ENCODE peak calls at places on chromosomes 7 and 10, in eight cellular contexts. L, I, X, G, P, D, M and R are unnamed samples.

GRCh38 chr10:132765435-132765834 is 20.5 kb downstream of the NKX6-2 start:
- DNase-seq in D (no peak), X (no peak), P (no peak), M (no peak), L (no peak), I (no peak), G (no peak), R (no peak)

GRCh38 chr10:62166331-62167154 is 102.1 kb downstream of the RTKN2 start:
- DNase-seq in M (peak), P (peak), X (no peak), L (peak), I (peak), D (peak), G (no peak), R (peak)

GRCh38 chr7:106775552-106775936 is 89.5 kb upstream of the PIK3CG start:
- DNase-seq in I (no peak), M (no peak), G (no peak), P (no peak), D (peak), X (no peak), L (peak), R (no peak)

GRCh38 chr7:77855371-77856083 is 57.0 kb downstream of the PHTF2 start:
- DNase-seq in D (peak), L (peak), X (peak), I (no peak), P (no peak), G (no peak), M (no peak), R (no peak)

GRCh38 chr10:28302012-28302667 is 724 bp downstream of the MPP7 start:
- DNase-seq in I (peak), D (peak), P (no peak), G (no peak), L (peak), M (peak), X (no peak), R (peak)

GRCh38 chr10:59913547-59914237 is 7.3 kb upstream of the CCDC6 start:
- DNase-seq in D (no peak), X (no peak), L (no peak), M (no peak), I (no peak), G (no peak), P (no peak), R (no peak)

GRCh38 chr10:32156031-32156495 is 99.8 kb upstream of the KIF5B start:
- DNase-seq in L (no peak), M (no peak), P (no peak), I (no peak), G (no peak), D (no peak), X (no peak), R (no peak)

GRCh38 chr10:30591249-30591670 is 38.3 kb downstream of the LYZL2 start:
- DNase-seq in I (no peak), G (no peak), P (peak), M (no peak), L (peak), D (peak), X (no peak), R (peak)

GRCh38 chr10:36640626-36641025 is 484.8 kb upstream of the ANKRD30A start:
- DNase-seq in I (no peak), D (no peak), X (no peak), G (no peak), P (no peak), L (peak), M (no peak), R (no peak)

GRCh38 chr10:123636598-123637325 is 29.4 kb upstream of the GPR26 start:
- DNase-seq in X (no peak), G (no peak), I (no peak), P (no peak), M (no peak), D (no peak), L (peak), R (no peak)

GRCh38 chr7:136687693-136688322 is 180.6 kb upstream of the CHRM2 start:
- DNase-seq in M (no peak), I (no peak), X (no peak), L (peak), P (peak), D (peak), G (no peak), R (peak)

GRCh38 chr7:35848728-35849127 is 47.9 kb downstream of the SEPTIN7 start:
- DNase-seq in D (no peak), M (no peak), G (no peak), L (no peak), I (no peak), X (no peak), P (no peak), R (no peak)

GRCh38 chr10:55305281-55305680 is 504.2 kb upstream of the PCDH15 start:
- DNase-seq in P (no peak), L (no peak), X (no peak), D (no peak), G (no peak), I (no peak), M (no peak), R (no peak)

GRCh38 chr7:46695045-46695708 is 774.1 kb upstream of the IGFBP3 start:
- DNase-seq in D (peak), M (no peak), P (no peak), X (no peak), I (no peak), L (peak), G (no peak), R (no peak)

GRCh38 chr10:109982123-109982522 is 25.7 kb upstream of the ADD3 start:
- DNase-seq in D (peak), L (peak), G (no peak), X (no peak), I (no peak), P (no peak), M (no peak), R (no peak)

GRCh38 chr10:131114846-131115245 is 196.7 kb downstream of the TCERG1L start:
- DNase-seq in D (no peak), M (no peak), P (no peak), G (no peak), L (no peak), X (no peak), I (no peak), R (no peak)

GRCh38 chr10:70480254-70480861 is 1.8 kb downstream of the PALD1 start:
- DNase-seq in L (no peak), M (no peak), I (no peak), P (peak), G (no peak), D (no peak), X (peak), R (no peak)

GRCh38 chr10:70477661-70478162 is 855 bp upstream of the PALD1 start:
- DNase-seq in D (no peak), M (no peak), X (peak), P (peak), L (peak), G (no peak), I (no peak), R (no peak)

GRCh38 chr10:70478191-70479160 is at the start of gene PALD1:
- DNase-seq in G (peak), M (peak), D (peak), X (peak), P (peak), L (peak), I (peak), R (peak)

GRCh38 chr10:70479626-70480253 is 1.2 kb downstream of the PALD1 start:
- DNase-seq in I (no peak), L (no peak), X (peak), P (no peak), M (no peak), G (no peak), D (no peak), R (no peak)

DNA sequence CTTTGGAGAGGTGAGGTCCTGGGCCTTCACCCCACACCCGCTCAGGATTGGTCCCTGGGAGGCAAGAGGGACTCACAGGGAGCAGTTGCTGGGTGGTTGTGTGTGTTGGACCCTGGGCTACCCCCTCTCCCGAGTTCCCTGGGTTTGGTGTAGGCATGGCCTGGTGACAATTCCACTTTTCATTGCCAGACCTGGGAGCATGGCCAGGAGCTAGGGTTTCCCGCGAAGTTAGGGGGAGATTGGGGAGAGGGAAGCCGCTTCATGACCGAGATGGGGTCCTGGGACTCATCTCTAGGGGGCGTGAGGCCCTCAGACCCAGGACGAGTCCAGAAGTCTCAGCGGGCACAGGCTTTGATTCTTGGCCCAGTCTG is 579 bp downstream of the PALD1 start:
- DNase-seq in L (no peak), X (no peak), M (no peak), I (no peak), D (no peak), G (no peak), P (peak), R (no peak)
- H3K4me3 ChIP-seq in L (peak), X (peak), M (peak), I (peak), D (peak), G (peak), P (peak), R (peak)

GRCh38 chr10:83541096-83541495 is 598.2 kb upstream of the GHITM start:
- DNase-seq in M (no peak), L (no peak), P (no peak), D (no peak), G (no peak), I (no peak), X (no peak), R (no peak)
- H3K4me3 ChIP-seq in M (no peak), L (no peak), P (no peak), D (no peak), G (no peak), I (no peak), X (no peak), R (no peak)

DNA sequence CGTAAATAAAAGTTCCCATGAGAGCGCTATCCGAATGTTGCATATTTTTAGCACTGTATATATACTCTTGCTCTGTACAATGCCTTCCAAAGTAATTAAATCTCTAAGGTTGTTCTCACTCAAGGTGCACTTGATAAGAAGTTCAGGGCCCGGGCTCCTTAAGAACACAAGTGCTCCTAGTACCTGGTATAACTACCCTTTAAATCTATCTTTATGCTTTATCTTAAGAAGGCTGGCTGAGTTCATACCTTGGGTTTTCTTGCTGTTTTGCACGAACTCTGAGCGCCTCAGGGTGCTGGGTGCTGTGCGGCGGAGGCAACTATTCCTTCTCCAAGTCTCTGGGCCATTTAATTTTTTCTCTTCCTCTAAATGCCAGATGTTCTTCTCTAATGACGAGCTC is 80.4 kb downstream of the DNMBP start:
- DNase-seq in P (no peak), M (no peak), L (no peak), G (no peak), I (no peak), D (no peak), X (no peak), R (no peak)
- H3K4me3 ChIP-seq in P (no peak), M (no peak), L (no peak), G (peak), I (no peak), D (no peak), X (no peak), R (no peak)

DNA sequence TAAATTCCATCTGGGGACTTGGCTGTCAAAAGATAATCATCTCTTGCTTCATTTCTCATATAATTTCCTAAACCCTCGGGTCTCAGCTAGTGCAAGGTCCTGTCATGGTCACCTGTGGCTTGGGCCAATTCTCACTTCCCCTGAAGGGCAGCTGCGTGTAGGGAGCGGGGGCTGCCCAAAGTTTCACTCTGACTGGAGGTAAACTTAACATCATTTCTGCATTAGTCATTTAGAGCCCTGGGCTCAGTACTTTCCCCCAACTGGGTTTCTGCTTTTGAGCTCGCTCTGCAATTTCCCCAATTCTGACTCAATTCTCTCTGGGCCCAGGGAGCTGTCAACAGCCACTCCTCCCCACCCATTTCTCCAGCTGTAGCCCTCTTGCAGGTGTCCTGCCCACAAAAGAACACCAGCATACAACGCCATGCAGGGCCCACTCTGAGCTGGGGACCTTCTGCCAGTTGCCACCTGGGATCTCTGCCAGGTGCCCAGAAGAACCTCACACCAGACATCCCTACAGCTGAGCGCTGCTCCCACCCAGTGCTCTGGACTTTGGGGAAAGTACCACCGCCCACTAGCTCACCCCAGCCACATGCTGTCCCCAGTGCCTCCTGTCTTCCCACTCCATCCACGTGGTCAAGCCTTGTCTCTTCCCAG is 37.9 kb downstream of the VOPP1 start:
- DNase-seq in X (peak), I (peak), G (no peak), M (peak), D (peak), L (peak), P (peak), R (peak)
- H3K4me3 ChIP-seq in X (no peak), I (no peak), G (no peak), M (no peak), D (no peak), L (no peak), P (no peak), R (no peak)

GRCh38 chr7:19397917-19398316 is 252.7 kb upstream of the FERD3L start:
- DNase-seq in D (peak), P (no peak), I (no peak), L (no peak), M (no peak), X (no peak), G (no peak), R (no peak)
- H3K4me3 ChIP-seq in D (no peak), P (no peak), I (no peak), L (no peak), M (no peak), X (no peak), G (no peak), R (no peak)

DNA sequence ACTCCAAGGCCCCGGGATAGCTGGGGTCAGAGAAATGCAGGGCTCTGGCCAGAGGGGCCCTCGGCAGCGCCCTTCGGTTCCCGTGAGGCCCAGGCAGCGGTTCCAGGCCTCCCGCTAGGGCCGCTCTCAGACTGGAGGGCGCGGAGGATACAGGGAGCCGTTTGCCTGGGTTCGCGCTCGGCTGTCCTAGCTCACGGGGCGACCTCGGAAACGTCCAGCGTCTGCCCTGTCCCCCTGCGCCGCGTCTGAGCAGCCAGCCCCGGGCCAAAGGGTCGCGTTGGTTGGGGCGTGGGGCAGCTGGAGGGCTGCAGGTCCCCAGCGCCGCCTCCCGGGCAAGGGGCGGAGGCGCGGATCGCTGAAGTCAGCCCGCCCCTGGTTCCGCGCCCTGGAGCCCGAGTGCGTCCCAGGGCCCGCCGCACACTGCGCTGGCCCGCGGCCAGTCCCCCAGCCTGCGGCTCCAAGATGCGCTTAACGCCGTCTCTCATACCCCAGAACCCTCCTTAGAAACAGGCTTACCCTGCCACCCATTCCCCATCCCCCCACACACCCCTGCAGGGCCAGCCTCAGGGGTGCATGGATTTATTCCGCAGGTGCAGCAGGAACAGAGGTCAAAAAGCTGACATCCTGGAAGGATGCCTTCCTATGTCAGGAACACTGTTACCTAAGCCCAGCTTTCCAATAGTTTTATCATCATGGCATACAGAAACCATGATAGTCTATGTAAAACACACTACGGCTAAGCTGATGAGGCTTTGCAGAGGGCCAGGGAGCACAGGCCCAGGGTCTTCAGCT is 22.1 kb upstream of the OPN4 start:
- DNase-seq in X (peak), D (peak), M (no peak), L (peak), P (no peak), G (no peak), I (no peak), R (no peak)
- H3K4me3 ChIP-seq in X (peak), D (peak), M (peak), L (peak), P (no peak), G (no peak), I (no peak), R (peak)

GRCh38 chr10:89303161-89303560 is 1.3 kb downstream of the IFIT2 start:
- DNase-seq in G (no peak), M (no peak), L (no peak), P (no peak), D (no peak), I (no peak), X (no peak), R (no peak)
- H3K4me3 ChIP-seq in G (no peak), M (peak), L (peak), P (no peak), D (no peak), I (no peak), X (peak), R (peak)

DNA sequence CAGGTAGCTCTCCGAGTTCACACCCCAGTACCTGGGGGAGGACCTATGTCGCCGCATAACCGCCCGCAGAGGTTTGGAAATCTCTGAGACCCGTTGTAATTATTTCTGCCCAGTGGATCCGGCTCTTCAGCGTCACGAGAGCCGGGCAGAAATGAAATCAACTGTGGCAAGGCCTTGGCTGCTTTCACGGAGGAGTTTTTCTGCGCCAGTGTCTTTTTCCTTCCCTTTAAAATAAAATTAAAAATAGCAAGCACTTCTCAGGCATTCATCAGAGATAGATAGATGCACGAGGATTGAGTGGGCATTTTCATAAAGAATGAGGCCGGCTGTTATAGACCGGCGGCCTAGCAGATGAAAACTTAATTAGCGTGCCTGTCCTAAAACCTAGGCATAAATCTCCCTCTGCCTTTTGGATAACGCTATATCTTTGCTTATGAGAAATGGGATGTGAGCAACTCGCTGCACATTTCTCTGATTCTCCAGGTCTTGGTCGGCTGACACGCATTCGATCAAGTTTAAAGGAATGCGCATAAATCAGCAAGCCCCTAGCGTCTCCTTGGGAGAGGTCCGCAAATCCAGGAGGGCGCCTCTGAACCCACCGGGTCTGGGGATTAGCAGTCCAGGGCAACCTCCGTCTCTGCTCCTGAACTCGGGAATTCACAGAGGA is 6.4 kb downstream of the HOXA13 start:
- DNase-seq in X (peak), P (no peak), L (no peak), I (no peak), D (no peak), M (peak), G (peak), R (peak)
- H3K4me3 ChIP-seq in X (peak), P (no peak), L (peak), I (no peak), D (no peak), M (no peak), G (no peak), R (peak)

GRCh38 chr7:129948877-129949291 is 3.9 kb downstream of the UBE2H start:
- DNase-seq in G (peak), X (peak), M (peak), I (peak), L (peak), D (peak), P (peak), R (peak)
- H3K4me3 ChIP-seq in G (peak), X (peak), M (peak), I (no peak), L (peak), D (peak), P (peak), R (peak)

GRCh38 chr10:121601458-121601857 is 3.2 kb upstream of the FGFR2 start:
- DNase-seq in M (no peak), G (no peak), I (no peak), X (no peak), L (no peak), D (no peak), P (no peak), R (no peak)
- H3K4me3 ChIP-seq in M (no peak), G (no peak), I (no peak), X (no peak), L (no peak), D (no peak), P (no peak), R (no peak)